ENCODE peak calls at places on chromosomes 16 and 17, in seven cellular contexts. F is small intestine; U is HCT116; W is adrenal gland; H is A673; N is SJSA1; I is CD4-positive, CD25-positive, alpha-beta regulatory T cell. M is an unnamed sample.

GRCh38 chr17:27514595-27515413 is 58.6 kb downstream of the KSR1 start:
- DNase-seq in I (no peak), W (no peak), H (no peak), U (no peak), F (no peak), N (no peak), M (no peak)

GRCh38 chr17:83173997-83174858 is 94.8 kb downstream of the METRNL start:
- DNase-seq in W (no peak), I (no peak), U (no peak), F (no peak), N (no peak), H (no peak), M (no peak)

GRCh38 chr17:47884905-47885735 is 10.9 kb upstream of the SP2 start:
- DNase-seq in H (no peak), I (peak), N (no peak), U (no peak), F (peak), W (no peak), M (no peak)

GRCh38 chr17:9261059-9262029 is 240.0 kb downstream of the NTN1 start:
- DNase-seq in H (no peak), N (no peak), U (no peak), I (no peak), F (peak), W (no peak), M (no peak)

GRCh38 chr17:45200701-45201100 is 21.0 kb upstream of the FMNL1 start:
- DNase-seq in H (no peak), N (no peak), W (no peak), U (no peak), F (no peak), I (no peak), M (no peak)

GRCh38 chr16:22266546-22266945 is 30.7 kb upstream of the POLR3E start:
- DNase-seq in H (no peak), U (no peak), I (no peak), N (no peak), F (no peak), W (no peak), M (no peak)

GRCh38 chr16:88979616-88980015 is 2.6 kb upstream of the CBFA2T3 start:
- DNase-seq in U (no peak), N (no peak), W (no peak), F (no peak), I (no peak), H (no peak), M (no peak)

GRCh38 chr17:17988427-17988945 is 15.8 kb downstream of the DRC3 start:
- DNase-seq in H (no peak), F (no peak), U (no peak), I (no peak), N (no peak), W (no peak), M (no peak)

GRCh38 chr17:79943354-79944241 is 92.1 kb downstream of the TBC1D16 start:
- DNase-seq in N (no peak), F (no peak), W (no peak), H (no peak), U (no peak), I (no peak), M (no peak)

GRCh38 chr16:83981799-83982198 is 13.8 kb downstream of the NECAB2 start:
- DNase-seq in W (no peak), N (no peak), F (no peak), H (no peak), U (no peak), I (no peak), M (no peak)

GRCh38 chr17:41654134-41654907 is 29.9 kb upstream of the KRT17 start:
- DNase-seq in F (peak), I (no peak), U (peak), N (no peak), W (no peak), H (no peak), M (no peak)

GRCh38 chr16:74570412-74571301 is 36.3 kb downstream of the GLG1 start:
- DNase-seq in H (no peak), U (no peak), N (no peak), F (peak), I (no peak), W (no peak), M (no peak)

GRCh38 chr17:50201226-50201854 is at the start of gene COL1A1:
- DNase-seq in U (no peak), N (peak), F (no peak), W (peak), H (no peak), I (no peak), M (no peak)

GRCh38 chr17:27542841-27543463 is 86.7 kb downstream of the KSR1 start:
- DNase-seq in N (no peak), H (no peak), I (no peak), W (no peak), U (no peak), F (peak), M (no peak)

GRCh38 chr16:53912155-53912554 is 208.2 kb downstream of the FTO start:
- DNase-seq in F (peak), U (no peak), H (no peak), I (peak), N (peak), W (no peak), M (no peak)

GRCh38 chr17:1941241-1942065 is 83.7 kb downstream of the RTN4RL1 start:
- DNase-seq in F (no peak), H (no peak), U (no peak), W (no peak), N (no peak), I (no peak), M (no peak)

GRCh38 chr17:75589017-75589918 is 1.7 kb downstream of the MYO15B start:
- DNase-seq in F (peak), U (peak), I (peak), W (peak), H (peak), N (peak), M (peak)

GRCh38 chr17:58508341-58509067 is 5.9 kb downstream of the MTMR4 start:
- DNase-seq in F (no peak), N (no peak), H (no peak), W (peak), U (no peak), I (no peak), M (no peak)

GRCh38 chr17:79930786-79931516 is 91.7 kb upstream of the CBX4 start:
- DNase-seq in I (no peak), U (no peak), H (no peak), W (no peak), N (no peak), F (no peak), M (no peak)

GRCh38 chr17:33520404-33521032 is 227.4 kb upstream of the ASIC2 start:
- DNase-seq in N (peak), F (peak), W (peak), U (no peak), H (peak), I (peak), M (peak)

GRCh38 chr16:49747654-49748053 is 108.3 kb downstream of the ZNF423 start:
- DNase-seq in I (no peak), U (no peak), W (no peak), F (no peak), H (no peak), N (no peak), M (no peak)

GRCh38 chr16:72985148-72985882 is 62.6 kb downstream of the ZFHX3 start:
- DNase-seq in N (peak), W (peak), U (no peak), F (no peak), H (peak), I (no peak), M (no peak)

GRCh38 chr17:1241904-1242303 is 28.3 kb upstream of the BHLHA9 start:
- DNase-seq in I (no peak), U (no peak), H (no peak), F (no peak), W (peak), N (no peak), M (no peak)

GRCh38 chr16:79943738-79944137 is 343.2 kb upstream of the MAF start:
- DNase-seq in N (no peak), F (no peak), U (no peak), I (no peak), H (no peak), W (no peak), M (no peak)

GRCh38 chr17:48484850-48485249 is 46.0 kb downstream of the HOXB1 start:
- DNase-seq in F (no peak), H (peak), U (peak), I (no peak), N (peak), W (no peak), M (no peak)

GRCh38 chr16:1908983-1909382 is 9.2 kb downstream of the HS3ST6 start:
- DNase-seq in I (no peak), H (no peak), N (no peak), F (no peak), U (no peak), W (no peak), M (no peak)

GRCh38 chr17:15143524-15143923 is 121.6 kb downstream of the PMP22 start:
- DNase-seq in H (no peak), F (no peak), I (no peak), U (no peak), N (no peak), W (no peak), M (peak)

GRCh38 chr16:80852261-80852872 is 48.0 kb upstream of the CDYL2 start:
- DNase-seq in W (no peak), I (no peak), H (peak), U (peak), F (peak), N (no peak), M (peak)

GRCh38 chr17:73586921-73587680 is 57.1 kb downstream of the SDK2 start:
- DNase-seq in H (no peak), W (peak), I (no peak), U (peak), N (no peak), F (peak), M (no peak)
- H3K27ac ChIP-seq in H (no peak), W (no peak), I (no peak), U (no peak), N (no peak), F (no peak), M (no peak)

GRCh38 chr17:68296217-68297140 is 5.2 kb downstream of the ARSG start:
- DNase-seq in N (no peak), U (no peak), W (no peak), F (peak), I (peak), H (no peak), M (no peak)

GRCh38 chr17:68297168-68297567 is 5.9 kb downstream of the ARSG start:
- DNase-seq in U (no peak), N (no peak), W (no peak), I (no peak), H (no peak), F (no peak), M (no peak)

GRCh38 chr17:68299817-68300216 is 8.5 kb downstream of the ARSG start:
- DNase-seq in I (no peak), F (no peak), H (no peak), N (no peak), U (no peak), W (no peak), M (no peak)

GRCh38 chr17:68301438-68301959 is 10.2 kb downstream of the ARSG start:
- DNase-seq in F (no peak), H (no peak), I (no peak), W (no peak), U (no peak), N (no peak), M (no peak)

DNA sequence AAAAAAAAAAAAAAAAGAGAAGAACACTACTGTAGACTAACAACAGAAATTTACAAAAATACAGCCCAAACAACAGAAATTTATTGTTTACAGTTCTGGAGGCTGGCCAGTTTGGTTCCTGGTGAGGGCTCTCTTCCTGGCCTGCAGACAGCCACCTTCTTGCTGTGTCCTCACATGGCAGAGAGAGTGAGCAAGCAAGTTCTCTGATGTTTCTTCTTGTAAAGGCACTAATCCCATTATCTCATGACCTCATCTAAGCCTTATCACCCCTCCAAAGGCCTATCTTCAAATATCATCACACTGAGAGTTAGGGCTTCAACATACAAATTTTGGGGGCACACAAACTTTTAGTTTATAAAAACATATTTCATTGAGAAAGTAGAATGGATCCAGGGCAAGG is 7.3 kb downstream of the ARSG start:
- DNase-seq in I (no peak), H (no peak), W (no peak), N (no peak), U (no peak), F (no peak), M (no peak)
- H3K27ac ChIP-seq in I (peak), H (no peak), W (no peak), N (no peak), U (no peak), F (no peak), M (no peak)

GRCh38 chr16:30470632-30471007 is 1.9 kb upstream of the ITGAL start:
- DNase-seq in H (no peak), N (no peak), U (no peak), I (no peak), F (no peak), W (no peak), M (no peak)
- H3K27ac ChIP-seq in H (no peak), N (no peak), U (no peak), I (peak), F (peak), W (no peak), M (no peak)

DNA sequence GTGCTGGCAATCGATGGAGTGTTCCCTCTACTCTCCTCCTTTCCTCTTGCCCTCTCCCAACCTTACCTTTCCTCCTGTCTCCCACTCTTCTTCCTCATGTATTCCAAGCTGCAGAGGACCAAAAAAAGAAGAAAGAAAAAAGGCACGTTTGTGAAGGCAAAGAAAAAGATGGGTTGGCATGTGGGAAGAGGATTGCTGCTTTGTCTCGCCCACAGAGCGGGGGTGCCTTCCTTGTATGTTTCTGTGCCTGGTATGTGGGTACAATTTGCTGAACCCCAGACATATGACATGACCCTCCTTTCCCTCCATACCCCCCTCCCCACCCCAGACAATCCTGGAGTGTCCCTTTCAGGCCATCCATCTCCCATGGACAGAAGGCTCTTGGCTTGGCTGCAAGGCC is 13.1 kb upstream of the CTCF start:
- DNase-seq in N (no peak), W (no peak), H (no peak), U (no peak), I (no peak), F (no peak), M (no peak)
- H3K27ac ChIP-seq in N (no peak), W (no peak), H (no peak), U (no peak), I (peak), F (no peak), M (no peak)

GRCh38 chr17:40554646-40555295 is 10.5 kb downstream of the CCR7 start:
- DNase-seq in I (no peak), W (peak), N (no peak), H (no peak), F (no peak), U (no peak), M (no peak)
- H3K27ac ChIP-seq in I (peak), W (peak), N (no peak), H (no peak), F (peak), U (no peak), M (no peak)

GRCh38 chr17:32258383-32259121 is 7.1 kb upstream of the RHBDL3 start:
- DNase-seq in U (no peak), I (no peak), F (no peak), W (no peak), N (no peak), H (peak), M (no peak)

GRCh38 chr17:32261521-32261792 is 4.2 kb upstream of the RHBDL3 start:
- DNase-seq in H (no peak), I (no peak), U (no peak), W (no peak), N (no peak), F (no peak), M (no peak)

GRCh38 chr17:32261937-32262510 is 3.6 kb upstream of the RHBDL3 start:
- DNase-seq in I (no peak), U (no peak), H (no peak), F (no peak), N (no peak), W (no peak), M (no peak)

GRCh38 chr17:32256695-32257013 is 9.0 kb upstream of the RHBDL3 start:
- DNase-seq in I (no peak), N (no peak), F (no peak), W (no peak), H (no peak), U (no peak), M (no peak)

GRCh38 chr17:32259596-32259995 is 6.0 kb upstream of the RHBDL3 start:
- DNase-seq in F (no peak), I (no peak), H (no peak), N (peak), U (no peak), W (no peak), M (no peak)
- H3K27ac ChIP-seq in F (no peak), I (no peak), H (no peak), N (no peak), U (no peak), W (peak), M (no peak)

GRCh38 chr16:85921026-85921425 is 22.1 kb downstream of the IRF8 start:
- DNase-seq in N (no peak), I (no peak), W (no peak), F (no peak), H (no peak), U (no peak), M (no peak)
- H3K27ac ChIP-seq in N (no peak), I (no peak), W (no peak), F (no peak), H (no peak), U (no peak), M (no peak)

DNA sequence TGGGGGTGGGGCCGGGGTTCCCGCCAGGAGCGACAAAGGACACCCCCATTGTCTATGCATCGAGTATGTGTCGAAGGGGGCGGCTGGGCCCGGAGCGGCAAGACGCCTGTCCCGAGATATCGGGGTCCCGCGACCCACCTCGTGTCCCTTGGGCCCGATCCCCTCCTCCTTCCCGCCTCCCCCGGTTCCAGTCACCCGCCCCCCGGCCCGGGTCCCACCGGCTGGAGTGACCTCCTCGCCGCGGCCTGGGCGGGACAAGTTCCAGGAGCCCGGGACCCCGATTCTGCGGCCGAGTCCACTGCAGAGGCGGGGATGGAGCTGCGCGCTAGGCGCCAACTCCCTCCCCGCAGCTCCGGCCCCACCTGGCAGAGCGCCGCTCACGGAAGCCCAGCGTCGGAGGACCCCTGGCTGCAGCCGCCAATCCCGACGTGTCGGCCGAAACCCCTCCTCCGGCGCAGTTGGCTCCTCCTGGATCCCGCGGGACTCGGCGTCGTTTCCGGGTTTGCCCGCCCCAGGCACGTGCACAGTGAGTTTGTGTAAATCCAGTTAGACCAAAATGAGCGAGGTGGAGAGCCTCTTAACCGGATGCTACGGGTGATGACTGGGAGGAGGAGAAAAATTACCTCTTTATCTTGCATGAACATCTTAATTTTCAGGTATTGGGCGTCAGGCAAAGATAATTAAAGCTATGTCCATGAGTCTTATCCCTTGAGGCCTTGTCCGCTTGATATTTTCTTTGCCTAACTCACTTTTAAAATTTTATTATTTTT is at the start of gene NMRAL1:
- DNase-seq in U (peak), I (peak), N (peak), W (peak), F (peak), H (peak), M (peak)
- H3K27ac ChIP-seq in U (peak), I (peak), N (no peak), W (peak), F (peak), H (peak), M (no peak)

DNA sequence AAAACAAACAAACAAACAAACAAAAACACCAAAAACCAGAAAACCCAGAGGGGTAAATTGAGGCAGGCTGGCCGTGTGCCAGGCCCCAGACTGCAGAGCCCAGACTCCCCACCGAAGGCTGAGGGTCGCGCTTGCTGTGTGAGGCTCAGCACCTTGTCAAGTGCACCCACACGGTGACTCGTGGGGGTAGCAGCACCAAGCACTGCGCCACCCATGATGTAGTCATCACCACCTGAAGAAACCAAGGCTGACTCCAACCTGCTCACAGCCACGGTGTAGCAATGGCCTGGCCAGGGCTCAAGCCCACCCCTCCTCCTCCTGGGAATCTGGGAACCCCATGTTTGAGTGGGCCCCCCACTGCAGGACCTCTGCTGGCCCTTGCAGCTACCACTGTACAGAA is 11.9 kb downstream of the MCRIP1 start:
- DNase-seq in U (no peak), N (no peak), I (no peak), H (no peak), F (no peak), W (no peak), M (no peak)
- H3K27ac ChIP-seq in U (peak), N (no peak), I (no peak), H (no peak), F (peak), W (peak), M (no peak)

GRCh38 chr17:2982854-2983636 is 80.4 kb downstream of the OR1D5 start:
- DNase-seq in U (no peak), W (peak), F (no peak), H (no peak), I (no peak), N (peak), M (no peak)
- H3K27ac ChIP-seq in U (no peak), W (no peak), F (peak), H (no peak), I (no peak), N (peak), M (no peak)

M was measured in iPS DF 6.9.